ENCODE peak calls at places on chromosomes 4 and X, in eight cellular contexts. One of them, this sample, is unnamed.

GRCh38 chrX:53682885-53683555 is 3.5 kb downstream of the HUWE1 start:
- DNase-seq in M059J: peak
- DNase-seq in progenitor cell of endocrine pancreas: no peak
- DNase-seq in mesothelial cell of epicardium: peak
- DNase-seq in H4: peak
- DNase-seq in NCI-H510A: no peak
- DNase-seq in activated CD4-positive, alpha-beta T cell treated with anti-CD3 and anti-CD28 coated beads for 4 hours: peak
- DNase-seq in posterior cingulate gyrus: no peak
- DNase-seq in this sample: no peak

GRCh38 chrX:45295587-45295986 is 94.9 kb upstream of the DIPK2B start:
- DNase-seq in M059J: peak
- DNase-seq in posterior cingulate gyrus: no peak
- DNase-seq in H4: peak
- DNase-seq in activated CD4-positive, alpha-beta T cell treated with anti-CD3 and anti-CD28 coated beads for 4 hours: no peak
- DNase-seq in mesothelial cell of epicardium: no peak
- DNase-seq in progenitor cell of endocrine pancreas: no peak
- DNase-seq in NCI-H510A: peak
- DNase-seq in this sample: no peak

GRCh38 chrX:127578395-127578794 is 473.8 kb downstream of the ACTRT1 start:
- DNase-seq in M059J: no peak
- DNase-seq in mesothelial cell of epicardium: no peak
- DNase-seq in progenitor cell of endocrine pancreas: no peak
- DNase-seq in posterior cingulate gyrus: peak
- DNase-seq in activated CD4-positive, alpha-beta T cell treated with anti-CD3 and anti-CD28 coated beads for 4 hours: no peak
- DNase-seq in H4: no peak
- DNase-seq in NCI-H510A: no peak
- DNase-seq in this sample: no peak

GRCh38 chrX:151875270-151876026 is 37.2 kb upstream of the MAGEA4 start:
- DNase-seq in NCI-H510A: no peak
- DNase-seq in activated CD4-positive, alpha-beta T cell treated with anti-CD3 and anti-CD28 coated beads for 4 hours: no peak
- DNase-seq in M059J: peak
- DNase-seq in mesothelial cell of epicardium: no peak
- DNase-seq in posterior cingulate gyrus: no peak
- DNase-seq in progenitor cell of endocrine pancreas: no peak
- DNase-seq in H4: no peak
- DNase-seq in this sample: no peak

GRCh38 chr4:124199185-124199584 is 513.3 kb downstream of the ANKRD50 start:
- DNase-seq in mesothelial cell of epicardium: no peak
- DNase-seq in NCI-H510A: no peak
- DNase-seq in posterior cingulate gyrus: no peak
- DNase-seq in progenitor cell of endocrine pancreas: no peak
- DNase-seq in M059J: no peak
- DNase-seq in activated CD4-positive, alpha-beta T cell treated with anti-CD3 and anti-CD28 coated beads for 4 hours: no peak
- DNase-seq in H4: no peak
- DNase-seq in this sample: no peak

GRCh38 chr4:4888695-4889094 is 29.2 kb downstream of the MSX1 start:
- DNase-seq in NCI-H510A: no peak
- DNase-seq in mesothelial cell of epicardium: no peak
- DNase-seq in posterior cingulate gyrus: peak
- DNase-seq in H4: no peak
- DNase-seq in progenitor cell of endocrine pancreas: no peak
- DNase-seq in M059J: no peak
- DNase-seq in activated CD4-positive, alpha-beta T cell treated with anti-CD3 and anti-CD28 coated beads for 4 hours: no peak
- DNase-seq in this sample: no peak

GRCh38 chr4:118680808-118681207 is 4.4 kb upstream of the METTL14 start:
- DNase-seq in NCI-H510A: no peak
- DNase-seq in mesothelial cell of epicardium: no peak
- DNase-seq in M059J: no peak
- DNase-seq in H4: no peak
- DNase-seq in progenitor cell of endocrine pancreas: no peak
- DNase-seq in posterior cingulate gyrus: no peak
- DNase-seq in activated CD4-positive, alpha-beta T cell treated with anti-CD3 and anti-CD28 coated beads for 4 hours: no peak
- DNase-seq in this sample: no peak

GRCh38 chr4:32560306-32560705 is 1840.1 kb downstream of the PCDH7 start:
- DNase-seq in H4: peak
- DNase-seq in posterior cingulate gyrus: no peak
- DNase-seq in activated CD4-positive, alpha-beta T cell treated with anti-CD3 and anti-CD28 coated beads for 4 hours: no peak
- DNase-seq in progenitor cell of endocrine pancreas: no peak
- DNase-seq in NCI-H510A: no peak
- DNase-seq in M059J: peak
- DNase-seq in mesothelial cell of epicardium: no peak
- DNase-seq in this sample: no peak

GRCh38 chrX:2572740-2573139 is 72.0 kb upstream of the DHRSX start:
- DNase-seq in posterior cingulate gyrus: peak
- DNase-seq in NCI-H510A: no peak
- DNase-seq in progenitor cell of endocrine pancreas: no peak
- DNase-seq in H4: peak
- DNase-seq in activated CD4-positive, alpha-beta T cell treated with anti-CD3 and anti-CD28 coated beads for 4 hours: no peak
- DNase-seq in mesothelial cell of epicardium: no peak
- DNase-seq in M059J: peak
- DNase-seq in this sample: no peak

GRCh38 chr4:90660672-90661071 is 533.5 kb downstream of the CCSER1 start:
- DNase-seq in NCI-H510A: no peak
- DNase-seq in progenitor cell of endocrine pancreas: no peak
- DNase-seq in M059J: no peak
- DNase-seq in posterior cingulate gyrus: no peak
- DNase-seq in mesothelial cell of epicardium: no peak
- DNase-seq in activated CD4-positive, alpha-beta T cell treated with anti-CD3 and anti-CD28 coated beads for 4 hours: no peak
- DNase-seq in H4: no peak
- DNase-seq in this sample: no peak

GRCh38 chr4:16875487-16875886 is 23.0 kb downstream of the LDB2 start:
- DNase-seq in H4: no peak
- DNase-seq in NCI-H510A: no peak
- DNase-seq in activated CD4-positive, alpha-beta T cell treated with anti-CD3 and anti-CD28 coated beads for 4 hours: no peak
- DNase-seq in progenitor cell of endocrine pancreas: no peak
- DNase-seq in M059J: peak
- DNase-seq in posterior cingulate gyrus: peak
- DNase-seq in mesothelial cell of epicardium: no peak
- DNase-seq in this sample: no peak

GRCh38 chr4:134024251-134024650 is 177.3 kb downstream of the PABPC4L start:
- DNase-seq in NCI-H510A: no peak
- DNase-seq in posterior cingulate gyrus: no peak
- DNase-seq in H4: peak
- DNase-seq in progenitor cell of endocrine pancreas: no peak
- DNase-seq in mesothelial cell of epicardium: no peak
- DNase-seq in activated CD4-positive, alpha-beta T cell treated with anti-CD3 and anti-CD28 coated beads for 4 hours: no peak
- DNase-seq in M059J: peak
- DNase-seq in this sample: no peak

GRCh38 chrX:41558531-41558930 is 111.4 kb downstream of the NYX start:
- DNase-seq in progenitor cell of endocrine pancreas: no peak
- DNase-seq in posterior cingulate gyrus: no peak
- DNase-seq in mesothelial cell of epicardium: no peak
- DNase-seq in NCI-H510A: no peak
- DNase-seq in H4: no peak
- DNase-seq in M059J: peak
- DNase-seq in activated CD4-positive, alpha-beta T cell treated with anti-CD3 and anti-CD28 coated beads for 4 hours: no peak
- DNase-seq in this sample: no peak

GRCh38 chr4:1404573-1405248 is 1.5 kb downstream of the NKX1-1 start:
- DNase-seq in M059J: no peak
- DNase-seq in mesothelial cell of epicardium: peak
- DNase-seq in progenitor cell of endocrine pancreas: no peak
- DNase-seq in NCI-H510A: no peak
- DNase-seq in posterior cingulate gyrus: peak
- DNase-seq in H4: no peak
- DNase-seq in activated CD4-positive, alpha-beta T cell treated with anti-CD3 and anti-CD28 coated beads for 4 hours: no peak
- DNase-seq in this sample: no peak

GRCh38 chr4:33369366-33369899 is 2649.3 kb downstream of the PCDH7 start:
- DNase-seq in mesothelial cell of epicardium: no peak
- DNase-seq in posterior cingulate gyrus: no peak
- DNase-seq in NCI-H510A: no peak
- DNase-seq in M059J: peak
- DNase-seq in activated CD4-positive, alpha-beta T cell treated with anti-CD3 and anti-CD28 coated beads for 4 hours: no peak
- DNase-seq in H4: peak
- DNase-seq in progenitor cell of endocrine pancreas: no peak
- DNase-seq in this sample: no peak

GRCh38 chr4:176102414-176102813 is 36.8 kb downstream of the WDR17 start:
- DNase-seq in mesothelial cell of epicardium: no peak
- DNase-seq in NCI-H510A: no peak
- DNase-seq in posterior cingulate gyrus: no peak
- DNase-seq in M059J: no peak
- DNase-seq in H4: no peak
- DNase-seq in progenitor cell of endocrine pancreas: no peak
- DNase-seq in activated CD4-positive, alpha-beta T cell treated with anti-CD3 and anti-CD28 coated beads for 4 hours: no peak
- DNase-seq in this sample: no peak

GRCh38 chrX:108312938-108313337 is 125.3 kb downstream of the COL4A6 start:
- DNase-seq in progenitor cell of endocrine pancreas: no peak
- DNase-seq in H4: peak
- DNase-seq in mesothelial cell of epicardium: no peak
- DNase-seq in activated CD4-positive, alpha-beta T cell treated with anti-CD3 and anti-CD28 coated beads for 4 hours: no peak
- DNase-seq in posterior cingulate gyrus: peak
- DNase-seq in NCI-H510A: peak
- DNase-seq in M059J: peak
- DNase-seq in this sample: no peak

GRCh38 chr4:86587016-86587713 is 7.0 kb upstream of the PTPN13 start:
- DNase-seq in activated CD4-positive, alpha-beta T cell treated with anti-CD3 and anti-CD28 coated beads for 4 hours: no peak
- DNase-seq in M059J: no peak
- DNase-seq in mesothelial cell of epicardium: no peak
- DNase-seq in NCI-H510A: no peak
- DNase-seq in posterior cingulate gyrus: no peak
- DNase-seq in H4: no peak
- DNase-seq in progenitor cell of endocrine pancreas: no peak
- DNase-seq in this sample: no peak

GRCh38 chrX:117835034-117835433 is 281.6 kb downstream of the KLHL13 start:
- DNase-seq in posterior cingulate gyrus: no peak
- DNase-seq in mesothelial cell of epicardium: no peak
- DNase-seq in progenitor cell of endocrine pancreas: no peak
- DNase-seq in H4: no peak
- DNase-seq in NCI-H510A: no peak
- DNase-seq in M059J: no peak
- DNase-seq in activated CD4-positive, alpha-beta T cell treated with anti-CD3 and anti-CD28 coated beads for 4 hours: no peak
- DNase-seq in this sample: no peak

GRCh38 chr4:8427761-8428287 is 12.7 kb downstream of the ACOX3 start:
- DNase-seq in M059J: peak
- DNase-seq in NCI-H510A: no peak
- DNase-seq in mesothelial cell of epicardium: no peak
- DNase-seq in H4: no peak
- DNase-seq in progenitor cell of endocrine pancreas: no peak
- DNase-seq in posterior cingulate gyrus: peak
- DNase-seq in activated CD4-positive, alpha-beta T cell treated with anti-CD3 and anti-CD28 coated beads for 4 hours: no peak
- DNase-seq in this sample: peak

GRCh38 chrX:10794203-10794630 is 173.8 kb upstream of the MID1 start:
- DNase-seq in activated CD4-positive, alpha-beta T cell treated with anti-CD3 and anti-CD28 coated beads for 4 hours: no peak
- DNase-seq in posterior cingulate gyrus: no peak
- DNase-seq in NCI-H510A: no peak
- DNase-seq in progenitor cell of endocrine pancreas: no peak
- DNase-seq in M059J: peak
- DNase-seq in H4: no peak
- DNase-seq in mesothelial cell of epicardium: no peak
- DNase-seq in this sample: no peak

GRCh38 chr4:67020079-67020807 is 525.1 kb downstream of the CENPC start:
- DNase-seq in M059J: peak
- DNase-seq in activated CD4-positive, alpha-beta T cell treated with anti-CD3 and anti-CD28 coated beads for 4 hours: no peak
- DNase-seq in progenitor cell of endocrine pancreas: no peak
- DNase-seq in NCI-H510A: no peak
- DNase-seq in posterior cingulate gyrus: no peak
- DNase-seq in H4: no peak
- DNase-seq in mesothelial cell of epicardium: no peak
- DNase-seq in this sample: no peak

GRCh38 chrX:131675596-131676194 is 131.8 kb downstream of the OR13H1 start:
- DNase-seq in H4: peak
- DNase-seq in progenitor cell of endocrine pancreas: no peak
- DNase-seq in mesothelial cell of epicardium: no peak
- DNase-seq in M059J: peak
- DNase-seq in activated CD4-positive, alpha-beta T cell treated with anti-CD3 and anti-CD28 coated beads for 4 hours: no peak
- DNase-seq in posterior cingulate gyrus: no peak
- DNase-seq in NCI-H510A: no peak
- DNase-seq in this sample: no peak

GRCh38 chr4:16294455-16294854 is 68.2 kb upstream of the TAPT1 start:
- DNase-seq in posterior cingulate gyrus: no peak
- DNase-seq in progenitor cell of endocrine pancreas: no peak
- DNase-seq in mesothelial cell of epicardium: no peak
- DNase-seq in M059J: peak
- DNase-seq in H4: no peak
- DNase-seq in activated CD4-positive, alpha-beta T cell treated with anti-CD3 and anti-CD28 coated beads for 4 hours: no peak
- DNase-seq in NCI-H510A: no peak
- DNase-seq in this sample: no peak

GRCh38 chr4:25914670-25915358 is 794 bp downstream of the SMIM20 start:
- DNase-seq in activated CD4-positive, alpha-beta T cell treated with anti-CD3 and anti-CD28 coated beads for 4 hours: no peak
- DNase-seq in posterior cingulate gyrus: no peak
- DNase-seq in progenitor cell of endocrine pancreas: no peak
- DNase-seq in mesothelial cell of epicardium: no peak
- DNase-seq in H4: no peak
- DNase-seq in NCI-H510A: no peak
- DNase-seq in M059J: no peak
- DNase-seq in this sample: no peak

GRCh38 chrX:5295004-5295403 is 933.7 kb downstream of the NLGN4X start:
- DNase-seq in posterior cingulate gyrus: no peak
- DNase-seq in NCI-H510A: no peak
- DNase-seq in activated CD4-positive, alpha-beta T cell treated with anti-CD3 and anti-CD28 coated beads for 4 hours: no peak
- DNase-seq in progenitor cell of endocrine pancreas: no peak
- DNase-seq in mesothelial cell of epicardium: no peak
- DNase-seq in H4: no peak
- DNase-seq in M059J: no peak
- DNase-seq in this sample: no peak

GRCh38 chrX:154468217-154468616 is 10.1 kb downstream of the PLXNA3 start:
- DNase-seq in posterior cingulate gyrus: peak
- DNase-seq in M059J: no peak
- DNase-seq in NCI-H510A: no peak
- DNase-seq in progenitor cell of endocrine pancreas: no peak
- DNase-seq in H4: no peak
- DNase-seq in mesothelial cell of epicardium: no peak
- DNase-seq in activated CD4-positive, alpha-beta T cell treated with anti-CD3 and anti-CD28 coated beads for 4 hours: no peak
- DNase-seq in this sample: no peak

GRCh38 chr4:140928880-140929279 is 172.7 kb upstream of the TBC1D9 start:
- DNase-seq in progenitor cell of endocrine pancreas: no peak
- DNase-seq in M059J: peak
- DNase-seq in mesothelial cell of epicardium: no peak
- DNase-seq in posterior cingulate gyrus: no peak
- DNase-seq in H4: no peak
- DNase-seq in NCI-H510A: no peak
- DNase-seq in activated CD4-positive, alpha-beta T cell treated with anti-CD3 and anti-CD28 coated beads for 4 hours: no peak
- DNase-seq in this sample: peak

GRCh38 chr4:182231080-182231479 is 12.1 kb upstream of the TENM3 start:
- DNase-seq in mesothelial cell of epicardium: no peak
- DNase-seq in NCI-H510A: no peak
- DNase-seq in progenitor cell of endocrine pancreas: no peak
- DNase-seq in M059J: peak
- DNase-seq in activated CD4-positive, alpha-beta T cell treated with anti-CD3 and anti-CD28 coated beads for 4 hours: no peak
- DNase-seq in H4: no peak
- DNase-seq in posterior cingulate gyrus: no peak
- DNase-seq in this sample: no peak

GRCh38 chr4:1596393-1596792 is 87.7 kb downstream of the FAM53A start:
- DNase-seq in mesothelial cell of epicardium: no peak
- DNase-seq in activated CD4-positive, alpha-beta T cell treated with anti-CD3 and anti-CD28 coated beads for 4 hours: no peak
- DNase-seq in NCI-H510A: no peak
- DNase-seq in M059J: no peak
- DNase-seq in progenitor cell of endocrine pancreas: no peak
- DNase-seq in posterior cingulate gyrus: peak
- DNase-seq in H4: no peak
- DNase-seq in this sample: no peak

GRCh38 chr4:183960912-183961569 is 55.9 kb downstream of the STOX2 start:
- DNase-seq in NCI-H510A: no peak
- DNase-seq in posterior cingulate gyrus: peak
- DNase-seq in mesothelial cell of epicardium: no peak
- DNase-seq in activated CD4-positive, alpha-beta T cell treated with anti-CD3 and anti-CD28 coated beads for 4 hours: no peak
- DNase-seq in M059J: peak
- DNase-seq in H4: no peak
- DNase-seq in progenitor cell of endocrine pancreas: no peak
- DNase-seq in this sample: no peak

GRCh38 chr4:160180206-160180605 is 1077.3 kb downstream of the RAPGEF2 start:
- DNase-seq in H4: peak
- DNase-seq in progenitor cell of endocrine pancreas: no peak
- DNase-seq in mesothelial cell of epicardium: no peak
- DNase-seq in M059J: peak
- DNase-seq in NCI-H510A: no peak
- DNase-seq in activated CD4-positive, alpha-beta T cell treated with anti-CD3 and anti-CD28 coated beads for 4 hours: no peak
- DNase-seq in posterior cingulate gyrus: no peak
- DNase-seq in this sample: no peak

GRCh38 chr4:78737951-78738350 is 38.2 kb upstream of the BMP2K start:
- DNase-seq in H4: no peak
- DNase-seq in activated CD4-positive, alpha-beta T cell treated with anti-CD3 and anti-CD28 coated beads for 4 hours: no peak
- DNase-seq in posterior cingulate gyrus: no peak
- DNase-seq in progenitor cell of endocrine pancreas: no peak
- DNase-seq in M059J: no peak
- DNase-seq in mesothelial cell of epicardium: no peak
- DNase-seq in NCI-H510A: no peak
- DNase-seq in this sample: no peak

GRCh38 chr4:144644368-144645101 is 1.4 kb upstream of the HHIP start:
- DNase-seq in NCI-H510A: no peak
- DNase-seq in H4: no peak
- DNase-seq in progenitor cell of endocrine pancreas: no peak
- DNase-seq in posterior cingulate gyrus: no peak
- DNase-seq in mesothelial cell of epicardium: no peak
- DNase-seq in activated CD4-positive, alpha-beta T cell treated with anti-CD3 and anti-CD28 coated beads for 4 hours: no peak
- DNase-seq in M059J: no peak
- DNase-seq in this sample: no peak

This sample was measured in anterior cingulate cortex.